ENCODE peak calls at places on chromosomes 3 and 15, in ten cellular contexts. One of them, this sample, is unnamed.

GRCh38 chr3:174651951-174652350 is 207.2 kb upstream of the NAALADL2 start:
- DNase-seq in choroid plexus epithelial cell: no peak
- DNase-seq in cardiac fibroblast: no peak
- DNase-seq in psoas muscle: no peak
- DNase-seq in IMR-90: no peak
- DNase-seq in neural progenitor cell: no peak
- DNase-seq in AG09309: no peak
- DNase-seq in adrenal gland: no peak
- DNase-seq in ovary: no peak
- DNase-seq in stomach: no peak
- DNase-seq in this sample: no peak

GRCh38 chr3:141710888-141711616 is 27.0 kb upstream of the RNF7 start:
- DNase-seq in stomach: no peak
- DNase-seq in ovary: peak
- DNase-seq in IMR-90: peak
- DNase-seq in neural progenitor cell: no peak
- DNase-seq in psoas muscle: no peak
- DNase-seq in adrenal gland: peak
- DNase-seq in choroid plexus epithelial cell: peak
- DNase-seq in cardiac fibroblast: peak
- DNase-seq in AG09309: peak
- DNase-seq in this sample: peak

GRCh38 chr3:38094999-38095398 is 41.9 kb downstream of the ACAA1 start:
- DNase-seq in IMR-90: no peak
- DNase-seq in ovary: no peak
- DNase-seq in stomach: no peak
- DNase-seq in adrenal gland: no peak
- DNase-seq in cardiac fibroblast: no peak
- DNase-seq in neural progenitor cell: no peak
- DNase-seq in choroid plexus epithelial cell: no peak
- DNase-seq in AG09309: no peak
- DNase-seq in psoas muscle: no peak
- DNase-seq in this sample: no peak

GRCh38 chr3:142724682-142725351 is 983 bp downstream of the TRPC1 start:
- DNase-seq in AG09309: no peak
- DNase-seq in stomach: no peak
- DNase-seq in IMR-90: peak
- DNase-seq in choroid plexus epithelial cell: peak
- DNase-seq in ovary: peak
- DNase-seq in adrenal gland: peak
- DNase-seq in neural progenitor cell: peak
- DNase-seq in psoas muscle: peak
- DNase-seq in cardiac fibroblast: peak
- DNase-seq in this sample: peak

GRCh38 chr3:66993082-66993481 is 5.0 kb upstream of the KBTBD8 start:
- DNase-seq in ovary: no peak
- DNase-seq in choroid plexus epithelial cell: no peak
- DNase-seq in neural progenitor cell: no peak
- DNase-seq in adrenal gland: no peak
- DNase-seq in cardiac fibroblast: no peak
- DNase-seq in IMR-90: no peak
- DNase-seq in psoas muscle: no peak
- DNase-seq in AG09309: no peak
- DNase-seq in stomach: no peak
- DNase-seq in this sample: no peak

GRCh38 chr3:138284957-138285477 is 44.6 kb downstream of the NME9 start:
- DNase-seq in IMR-90: no peak
- DNase-seq in stomach: no peak
- DNase-seq in neural progenitor cell: no peak
- DNase-seq in adrenal gland: no peak
- DNase-seq in ovary: no peak
- DNase-seq in AG09309: no peak
- DNase-seq in choroid plexus epithelial cell: no peak
- DNase-seq in cardiac fibroblast: peak
- DNase-seq in psoas muscle: no peak
- DNase-seq in this sample: no peak

GRCh38 chr3:73827658-73828313 is 203.0 kb upstream of the PDZRN3 start:
- DNase-seq in AG09309: no peak
- DNase-seq in ovary: no peak
- DNase-seq in choroid plexus epithelial cell: peak
- DNase-seq in adrenal gland: no peak
- DNase-seq in cardiac fibroblast: peak
- DNase-seq in stomach: no peak
- DNase-seq in neural progenitor cell: no peak
- DNase-seq in IMR-90: peak
- DNase-seq in psoas muscle: no peak
- DNase-seq in this sample: no peak

GRCh38 chr3:55191911-55192787 is 264.3 kb upstream of the LRTM1 start:
- DNase-seq in cardiac fibroblast: peak
- DNase-seq in choroid plexus epithelial cell: peak
- DNase-seq in AG09309: peak
- DNase-seq in adrenal gland: no peak
- DNase-seq in IMR-90: peak
- DNase-seq in stomach: no peak
- DNase-seq in neural progenitor cell: no peak
- DNase-seq in ovary: no peak
- DNase-seq in psoas muscle: no peak
- DNase-seq in this sample: peak

GRCh38 chr15:67941643-67942315 is 101.9 kb upstream of the RNU6-1 start:
- DNase-seq in AG09309: no peak
- DNase-seq in choroid plexus epithelial cell: peak
- DNase-seq in ovary: no peak
- DNase-seq in neural progenitor cell: no peak
- DNase-seq in adrenal gland: no peak
- DNase-seq in IMR-90: peak
- DNase-seq in psoas muscle: no peak
- DNase-seq in stomach: no peak
- DNase-seq in cardiac fibroblast: peak
- DNase-seq in this sample: peak

GRCh38 chr3:41200669-41201021 is 1.3 kb downstream of the CTNNB1 start:
- DNase-seq in neural progenitor cell: peak
- DNase-seq in stomach: no peak
- DNase-seq in IMR-90: peak
- DNase-seq in choroid plexus epithelial cell: peak
- DNase-seq in AG09309: no peak
- DNase-seq in adrenal gland: peak
- DNase-seq in psoas muscle: no peak
- DNase-seq in ovary: no peak
- DNase-seq in cardiac fibroblast: peak
- DNase-seq in this sample: peak

GRCh38 chr3:41205591-41205990 is 6.3 kb downstream of the CTNNB1 start:
- DNase-seq in psoas muscle: no peak
- DNase-seq in cardiac fibroblast: no peak
- DNase-seq in choroid plexus epithelial cell: no peak
- DNase-seq in stomach: no peak
- DNase-seq in AG09309: no peak
- DNase-seq in neural progenitor cell: no peak
- DNase-seq in adrenal gland: no peak
- DNase-seq in ovary: no peak
- DNase-seq in IMR-90: no peak
- DNase-seq in this sample: no peak

GRCh38 chr3:41202075-41202833 is 2.9 kb downstream of the CTNNB1 start:
- DNase-seq in IMR-90: no peak
- DNase-seq in cardiac fibroblast: no peak
- DNase-seq in ovary: no peak
- DNase-seq in neural progenitor cell: peak
- DNase-seq in stomach: no peak
- DNase-seq in psoas muscle: no peak
- DNase-seq in adrenal gland: no peak
- DNase-seq in AG09309: no peak
- DNase-seq in choroid plexus epithelial cell: no peak
- DNase-seq in this sample: peak

GRCh38 chr3:41204369-41204768 is 5.1 kb downstream of the CTNNB1 start:
- DNase-seq in stomach: no peak
- DNase-seq in AG09309: no peak
- DNase-seq in ovary: no peak
- DNase-seq in IMR-90: no peak
- DNase-seq in choroid plexus epithelial cell: no peak
- DNase-seq in cardiac fibroblast: no peak
- DNase-seq in adrenal gland: no peak
- DNase-seq in neural progenitor cell: no peak
- DNase-seq in psoas muscle: no peak
- DNase-seq in this sample: no peak

DNA sequence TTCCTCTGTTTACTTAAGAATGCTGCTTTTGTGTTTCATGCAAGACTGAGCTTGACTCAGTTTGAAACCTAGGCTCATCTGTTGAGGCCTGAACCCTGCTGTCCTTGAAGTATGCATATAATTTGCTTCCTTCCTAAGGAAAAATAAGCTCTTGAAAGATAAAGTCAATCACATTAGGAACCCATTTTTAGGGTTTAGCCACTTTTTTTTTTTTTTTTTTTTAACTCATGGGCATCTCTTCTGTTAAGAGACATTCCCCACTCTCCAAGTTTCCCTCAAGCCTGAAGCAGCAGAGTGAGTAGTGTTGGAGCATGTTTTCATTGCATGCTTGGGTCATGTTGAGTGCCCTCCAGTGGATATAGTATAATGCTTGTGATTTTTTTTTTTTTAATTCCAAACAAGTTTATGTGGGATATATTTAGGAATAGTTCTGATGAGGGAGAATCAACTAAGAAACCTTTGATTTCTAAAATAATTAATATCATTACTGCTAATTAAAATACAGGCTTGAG is 3.6 kb downstream of the CTNNB1 start:
- DNase-seq in choroid plexus epithelial cell: peak
- DNase-seq in psoas muscle: no peak
- DNase-seq in cardiac fibroblast: peak
- DNase-seq in IMR-90: peak
- DNase-seq in adrenal gland: no peak
- DNase-seq in AG09309: no peak
- DNase-seq in ovary: no peak
- DNase-seq in stomach: no peak
- DNase-seq in neural progenitor cell: peak
- DNase-seq in this sample: peak
- TF ChIP-seq CTCF in choroid plexus epithelial cell: peak
- TF ChIP-seq CTCF in psoas muscle: peak
- TF ChIP-seq CTCF in cardiac fibroblast: peak
- TF ChIP-seq CTCF in IMR-90: peak
- TF ChIP-seq CTCF in adrenal gland: peak
- TF ChIP-seq CTCF in AG09309: peak
- TF ChIP-seq CTCF in ovary: peak
- TF ChIP-seq CTCF in stomach: no peak
- TF ChIP-seq CTCF in neural progenitor cell: peak
- TF ChIP-seq CTCF in this sample: peak

GRCh38 chr3:150449169-150449721 is 41.1 kb downstream of the TSC22D2 start:
- DNase-seq in cardiac fibroblast: peak
- DNase-seq in stomach: no peak
- DNase-seq in neural progenitor cell: no peak
- DNase-seq in IMR-90: peak
- DNase-seq in ovary: no peak
- DNase-seq in psoas muscle: no peak
- DNase-seq in AG09309: peak
- DNase-seq in choroid plexus epithelial cell: peak
- DNase-seq in adrenal gland: no peak
- DNase-seq in this sample: peak
- H3K4me3 ChIP-seq in cardiac fibroblast: no peak
- H3K4me3 ChIP-seq in stomach: no peak
- H3K4me3 ChIP-seq in neural progenitor cell: no peak
- H3K4me3 ChIP-seq in IMR-90: no peak
- H3K4me3 ChIP-seq in ovary: no peak
- H3K4me3 ChIP-seq in psoas muscle: no peak
- H3K4me3 ChIP-seq in AG09309: no peak
- H3K4me3 ChIP-seq in choroid plexus epithelial cell: no peak
- H3K4me3 ChIP-seq in adrenal gland: no peak
- H3K4me3 ChIP-seq in this sample: no peak

DNA sequence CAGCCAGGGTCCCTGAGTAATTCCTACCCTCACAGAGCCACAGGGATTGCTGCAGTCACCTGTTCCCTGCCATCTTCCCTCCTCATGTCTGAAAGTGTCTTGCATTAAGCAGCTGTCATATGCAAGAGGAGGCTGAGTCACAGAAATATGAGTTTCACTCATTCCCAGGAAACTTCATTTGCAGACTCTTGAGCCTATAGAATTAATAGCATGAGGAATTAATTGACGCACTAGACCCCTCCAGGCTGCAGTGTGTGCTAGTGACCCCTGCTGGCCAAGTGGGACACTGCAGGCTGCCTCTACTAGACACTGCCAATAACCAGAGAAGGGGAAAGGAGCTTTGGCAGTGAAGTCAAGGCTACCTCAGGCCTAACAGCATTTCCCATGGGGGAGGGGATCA is 50.6 kb upstream of the SLC6A1 start:
- DNase-seq in AG09309: no peak
- DNase-seq in ovary: no peak
- DNase-seq in cardiac fibroblast: peak
- DNase-seq in choroid plexus epithelial cell: peak
- DNase-seq in stomach: no peak
- DNase-seq in adrenal gland: no peak
- DNase-seq in neural progenitor cell: peak
- DNase-seq in psoas muscle: no peak
- DNase-seq in IMR-90: no peak
- DNase-seq in this sample: no peak
- TF ChIP-seq CTCF in AG09309: peak
- TF ChIP-seq CTCF in ovary: no peak
- TF ChIP-seq CTCF in cardiac fibroblast: peak
- TF ChIP-seq CTCF in choroid plexus epithelial cell: peak
- TF ChIP-seq CTCF in stomach: no peak
- TF ChIP-seq CTCF in adrenal gland: peak
- TF ChIP-seq CTCF in neural progenitor cell: peak
- TF ChIP-seq CTCF in psoas muscle: peak
- TF ChIP-seq CTCF in IMR-90: peak
- TF ChIP-seq CTCF in this sample: peak

GRCh38 chr15:77185242-77185785 is 114.4 kb upstream of the TSPAN3 start:
- DNase-seq in IMR-90: no peak
- DNase-seq in adrenal gland: no peak
- DNase-seq in choroid plexus epithelial cell: peak
- DNase-seq in AG09309: no peak
- DNase-seq in stomach: no peak
- DNase-seq in cardiac fibroblast: no peak
- DNase-seq in ovary: no peak
- DNase-seq in psoas muscle: no peak
- DNase-seq in neural progenitor cell: no peak
- DNase-seq in this sample: no peak
- H3K4me3 ChIP-seq in IMR-90: no peak
- H3K4me3 ChIP-seq in adrenal gland: no peak
- H3K4me3 ChIP-seq in choroid plexus epithelial cell: no peak
- H3K4me3 ChIP-seq in AG09309: no peak
- H3K4me3 ChIP-seq in stomach: no peak
- H3K4me3 ChIP-seq in cardiac fibroblast: no peak
- H3K4me3 ChIP-seq in ovary: no peak
- H3K4me3 ChIP-seq in psoas muscle: no peak
- H3K4me3 ChIP-seq in neural progenitor cell: no peak
- H3K4me3 ChIP-seq in this sample: no peak

This sample was measured in fibroblast of villous mesenchyme.